ENCODE peak calls at places on chromosome 21, in five cellular contexts. D, K, E, Z and Y are unnamed samples.
A peak's percentile ranks its signal among the peaks of the same experiment; 100 is the strongest.

GRCh38 chr21:32094792-32095191 is 184.1 kb downstream of the MIS18A start:
- DNase-seq in D (no peak), E (no peak), K (no peak), Z (peak; percentile 16), Y (peak; percentile 9)

GRCh38 chr21:26116456-26117011 is 54.0 kb downstream of the APP start:
- DNase-seq in Z (peak; percentile 55), E (no peak), D (no peak), K (no peak), Y (no peak)

GRCh38 chr21:25867041-25867440 is 132.3 kb downstream of the GABPA start:
- DNase-seq in K (no peak), D (no peak), E (no peak), Z (no peak), Y (no peak)

GRCh38 chr21:17738171-17738953 is 80.8 kb downstream of the C21orf91 start:
- DNase-seq in K (no peak), E (no peak), Z (no peak), D (no peak), Y (no peak)

GRCh38 chr21:36507397-36508018 is 27.6 kb upstream of the CLDN14 start:
- DNase-seq in D (no peak), K (no peak), E (no peak), Z (no peak), Y (no peak)

GRCh38 chr21:25589905-25590304 is 17.4 kb downstream of the MRPL39 start:
- DNase-seq in E (no peak), K (no peak), D (no peak), Z (no peak), Y (no peak)

GRCh38 chr21:35504277-35504676 is 455.2 kb upstream of the RUNX1 start:
- DNase-seq in D (no peak), E (no peak), K (no peak), Z (peak; percentile 46), Y (no peak)

GRCh38 chr21:37145635-37146111 is 72.6 kb downstream of the TTC3 start:
- DNase-seq in Z (peak; percentile 78), E (no peak), K (no peak), D (no peak), Y (no peak)

GRCh38 chr21:37642493-37642892 is 273.8 kb downstream of the KCNJ6 start:
- DNase-seq in K (peak; percentile 26), Z (no peak), E (no peak), D (no peak), Y (peak; percentile 37)

GRCh38 chr21:42724226-42724920 is 71.0 kb downstream of the PDE9A start:
- DNase-seq in D (no peak), Z (peak; percentile 95), E (no peak), K (no peak), Y (no peak)

GRCh38 chr21:25907573-25908275 is 173.0 kb downstream of the GABPA start:
- DNase-seq in E (no peak), K (no peak), D (no peak), Z (peak; percentile 26), Y (no peak)

GRCh38 chr21:17848228-17848627 is 29.1 kb upstream of the C21orf91 start:
- DNase-seq in E (no peak), K (no peak), D (peak; percentile 57), Z (peak; percentile 97), Y (no peak)

GRCh38 chr21:18144341-18144740 is 100.3 kb upstream of the CHODL start:
- DNase-seq in K (no peak), D (no peak), E (no peak), Z (no peak), Y (no peak)

GRCh38 chr21:37790905-37791304 is 125.4 kb downstream of the KCNJ6 start:
- DNase-seq in D (no peak), E (no peak), K (no peak), Z (no peak), Y (no peak)

GRCh38 chr21:39681845-39682244 is 63.1 kb upstream of the IGSF5 start:
- DNase-seq in Z (peak; percentile 93), D (no peak), E (no peak), K (no peak), Y (no peak)

GRCh38 chr21:25487046-25487594 is 120.2 kb downstream of the MRPL39 start:
- DNase-seq in Z (no peak), K (no peak), E (no peak), D (peak; percentile 81), Y (no peak)

GRCh38 chr21:20272791-20273362 is 725.3 kb upstream of the NCAM2 start:
- DNase-seq in E (no peak), D (no peak), Z (no peak), K (no peak), Y (no peak)

GRCh38 chr21:43016728-43017127 is 42.4 kb downstream of the PKNOX1 start:
- DNase-seq in K (no peak), D (no peak), E (no peak), Z (no peak), Y (no peak)

GRCh38 chr21:17388226-17388625 is 124.6 kb upstream of the CXADR start:
- DNase-seq in Z (no peak), K (no peak), E (no peak), D (no peak), Y (no peak)

GRCh38 chr21:41890355-41890754 is 11.2 kb upstream of the PRDM15 start:
- DNase-seq in D (no peak), E (no peak), K (no peak), Z (no peak), Y (no peak)

GRCh38 chr21:27776925-27777553 is 810.2 kb upstream of the ADAMTS5 start:
- DNase-seq in E (no peak), Z (no peak), D (no peak), K (no peak), Y (no peak)

GRCh38 chr21:34022557-34023335 is 50.6 kb upstream of the MRPS6 start:
- DNase-seq in K (peak; percentile 2), Z (no peak), D (peak; percentile 41), E (no peak), Y (no peak)

GRCh38 chr21:14533555-14534400 is 12.3 kb downstream of the SAMSN1 start:
- DNase-seq in Z (peak; percentile 54), E (peak; percentile 50), K (peak; percentile 23), D (peak; percentile 58), Y (no peak)

GRCh38 chr21:43323244-43324005 is 103.5 kb downstream of the SIK1 start:
- DNase-seq in E (no peak), D (no peak), K (no peak), Z (no peak), Y (no peak)

GRCh38 chr21:33392586-33392985 is 10.6 kb upstream of the IFNGR2 start:
- DNase-seq in D (no peak), Z (no peak), E (no peak), K (no peak), Y (no peak)

GRCh38 chr21:42379425-42380215 is 13.3 kb upstream of the TFF1 start:
- DNase-seq in D (no peak), K (no peak), E (no peak), Z (no peak), Y (no peak)

GRCh38 chr21:34004013-34004938 is 69.1 kb upstream of the MRPS6 start:
- DNase-seq in D (no peak), Z (peak; percentile 53), E (no peak), K (no peak), Y (no peak)

GRCh38 chr21:15005391-15005790 is 59.4 kb downstream of the NRIP1 start:
- DNase-seq in Z (no peak), E (no peak), D (no peak), K (peak; percentile 53), Y (peak; percentile 37)

GRCh38 chr21:33396966-33397365 is 6.2 kb upstream of the IFNGR2 start:
- DNase-seq in D (no peak), K (no peak), E (no peak), Z (peak; percentile 85), Y (no peak)

GRCh38 chr21:41914965-41915364 is 35.8 kb upstream of the PRDM15 start:
- DNase-seq in K (no peak), E (no peak), D (no peak), Z (no peak), Y (no peak)

GRCh38 chr21:32728455-32729237 is 833 bp upstream of the SYNJ1 start:
- DNase-seq in Z (no peak), E (no peak), K (no peak), D (no peak), Y (no peak)

GRCh38 chr21:36437745-36438128 is 42.2 kb downstream of the CLDN14 start:
- DNase-seq in E (no peak), K (no peak), D (no peak), Z (peak; percentile 99), Y (no peak)

GRCh38 chr21:35375115-35375514 is 326.0 kb upstream of the RUNX1 start:
- DNase-seq in D (no peak), Z (peak; percentile 91), K (no peak), E (no peak), Y (no peak)

GRCh38 chr21:32921632-32922230 is 104.0 kb upstream of the OLIG2 start:
- DNase-seq in Z (no peak), K (peak; percentile 10), D (no peak), E (no peak), Y (peak; percentile 31)

GRCh38 chr21:38957575-38958340 is 152.0 kb downstream of the ETS2 start:
- DNase-seq in K (no peak), D (no peak), E (no peak), Z (no peak), Y (no peak)

GRCh38 chr21:31446206-31446900 is 102.3 kb upstream of the TIAM1 start:
- DNase-seq in D (no peak), Z (no peak), E (no peak), K (peak; percentile 65), Y (no peak)

GRCh38 chr21:29300547-29301138 is 1.9 kb downstream of the BACH1 start:
- DNase-seq in D (peak; percentile 87), E (no peak), K (no peak), Z (peak; percentile 62), Y (no peak)
- H3K27me3 ChIP-seq in D (no peaks in the 10 kb centered on the region), E (no peaks in the 10 kb centered on the region), K (no peaks in the 10 kb centered on the region), Z (no peaks in the 10 kb centered on the region), Y (no peaks in the 10 kb centered on the region)

GRCh38 chr21:45236481-45236880 is 51.2 kb downstream of the POFUT2 start:
- DNase-seq in Z (no peak), K (no peak), E (no peak), D (no peak), Y (no peak)
- H3K27me3 ChIP-seq in Z (peaks cover 28% of the 10 kb centered on the region), K (no peaks in the 10 kb centered on the region), E (no peaks in the 10 kb centered on the region), D (no peaks in the 10 kb centered on the region), Y (no peaks in the 10 kb centered on the region)

DNA sequence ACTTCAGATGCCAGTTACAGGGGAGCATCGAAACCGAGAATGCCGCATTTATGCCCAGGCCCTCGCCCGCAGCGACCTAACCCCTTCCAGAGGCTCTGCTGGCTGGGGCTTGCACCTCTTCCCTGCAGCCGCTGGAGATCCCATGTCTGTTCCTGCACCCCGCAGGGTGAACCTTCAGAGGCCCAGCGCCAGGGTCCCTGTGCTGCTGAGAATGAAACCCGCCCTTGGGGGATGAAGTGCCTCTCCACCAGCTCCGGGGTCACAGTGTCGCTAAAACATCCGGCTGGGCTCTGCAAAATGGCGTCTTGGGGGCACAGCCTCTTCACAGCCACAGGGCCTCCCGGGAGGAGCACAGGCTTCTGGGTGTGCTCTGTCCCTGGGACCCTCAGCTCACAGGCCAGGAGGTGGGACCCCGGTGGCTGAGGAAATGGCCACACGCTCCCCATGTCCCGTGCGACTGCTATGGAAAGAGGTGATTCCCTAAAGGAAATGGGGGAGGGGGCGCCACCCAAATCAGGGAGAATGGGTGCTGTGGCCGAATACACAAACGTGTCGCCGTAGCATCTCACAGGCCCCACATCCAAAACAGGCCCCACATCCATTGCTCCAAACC is 39.9 kb upstream of the TSPEAR start:
- DNase-seq in E (no peak), D (no peak), Z (no peak), K (no peak), Y (no peak)
- H3K27me3 ChIP-seq in E (no peaks in the 10 kb centered on the region), D (no peaks in the 10 kb centered on the region), Z (peaks cover 2% of the 10 kb centered on the region), K (peaks cover 11% of the 10 kb centered on the region), Y (no peaks in the 10 kb centered on the region)

DNA sequence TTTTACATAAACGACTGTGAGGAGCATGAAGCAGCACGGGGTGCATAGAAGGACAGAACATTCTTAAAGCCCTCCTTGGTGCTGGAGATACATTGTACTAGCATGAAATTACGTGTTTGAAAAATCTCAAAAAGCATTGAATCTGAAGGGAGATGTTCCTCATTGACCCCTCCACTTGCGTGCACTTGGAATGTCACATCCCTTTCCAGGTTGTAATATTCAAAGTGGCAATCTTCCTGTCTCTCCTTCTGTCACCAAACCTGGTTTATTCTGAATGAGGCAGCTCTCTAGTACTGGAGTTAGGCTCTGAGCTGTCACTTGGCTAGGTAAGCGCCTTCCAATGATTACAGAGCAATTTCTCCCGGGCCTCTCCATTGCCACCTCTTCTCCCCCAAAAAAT is 901 bp downstream of the DSCAM start:
- DNase-seq in Z (no peak), E (no peak), K (no peak), D (no peak), Y (no peak)
- H3K27me3 ChIP-seq in Z (no peaks in the 10 kb centered on the region), E (peaks cover 12% of the 10 kb centered on the region), K (no peaks in the 10 kb centered on the region), D (no peaks in the 10 kb centered on the region), Y (peaks cover 10% of the 10 kb centered on the region)